ENCODE peak calls at places on chromosomes 16 and 17, in seven cellular contexts. W is transverse colon, R is AG04450, T is left ventricle myocardium inferior, B is fibroblast of lung, N is NT2/D1, U is lower leg skin. O is an unnamed sample.

GRCh38 chr17:1201132-1201702 is 21.4 kb upstream of the ABR start:
- DNase-seq in W (no peak), B (no peak), T (no peak), N (no peak), U (no peak), R (no peak), O (no peak)

GRCh38 chr16:4328580-4329353 is 12.9 kb downstream of the GLIS2 start:
- DNase-seq in B (no peak), R (no peak), U (no peak), N (no peak), T (peak), W (no peak), O (no peak)

GRCh38 chr16:69924777-69925191 is 26.4 kb upstream of the CLEC18A start:
- DNase-seq in T (peak), R (peak), U (no peak), B (peak), N (no peak), W (no peak), O (peak)

GRCh38 chr16:88373211-88373610 is 9.5 kb upstream of the ZNF469 start:
- DNase-seq in W (no peak), T (no peak), U (no peak), N (no peak), R (no peak), B (no peak), O (no peak)

GRCh38 chr16:4616047-4616811 is 1.5 kb upstream of the UBALD1 start:
- DNase-seq in B (peak), W (peak), N (peak), T (peak), U (peak), R (peak), O (peak)

GRCh38 chr17:70099267-70099666 is 24.2 kb downstream of the KCNJ16 start:
- DNase-seq in B (no peak), T (no peak), U (no peak), W (no peak), R (no peak), N (no peak), O (no peak)

GRCh38 chr16:23969468-23970297 is 133.9 kb downstream of the PRKCB start:
- DNase-seq in N (no peak), B (no peak), W (no peak), T (no peak), R (no peak), U (no peak), O (no peak)

GRCh38 chr17:16589097-16589969 is 20.3 kb upstream of the ZNF287 start:
- DNase-seq in B (peak), T (peak), W (peak), U (peak), R (peak), N (peak), O (peak)

GRCh38 chr17:945672-946071 is 33.9 kb downstream of the NXN start:
- DNase-seq in B (no peak), N (no peak), T (no peak), R (no peak), U (no peak), W (no peak), O (no peak)

GRCh38 chr16:28587386-28587785 is 9.5 kb downstream of the SULT1A2 start:
- DNase-seq in B (no peak), T (no peak), W (no peak), R (no peak), N (no peak), U (no peak), O (no peak)

GRCh38 chr16:53821957-53822625 is 118.1 kb downstream of the FTO start:
- DNase-seq in R (peak), N (no peak), T (no peak), B (peak), U (no peak), W (no peak), O (peak)

GRCh38 chr17:74907012-74907411 is 13.6 kb upstream of the FADS6 start:
- DNase-seq in T (no peak), W (no peak), U (no peak), B (no peak), R (no peak), N (no peak), O (no peak)

GRCh38 chr17:81392909-81393654 is 2.2 kb upstream of the BAHCC1 start:
- DNase-seq in R (no peak), B (peak), N (no peak), T (peak), U (no peak), W (no peak), O (no peak)

GRCh38 chr17:67215991-67216421 is 29.0 kb downstream of the HELZ start:
- DNase-seq in T (no peak), B (no peak), R (no peak), U (no peak), N (no peak), W (no peak), O (no peak)

GRCh38 chr17:55666810-55667209 is 55.9 kb downstream of the TMEM100 start:
- DNase-seq in T (no peak), U (no peak), W (no peak), N (no peak), R (no peak), B (no peak), O (no peak)

GRCh38 chr17:82936768-82937171 is 96.9 kb upstream of the ZNF750 start:
- DNase-seq in U (no peak), N (no peak), W (peak), T (peak), B (no peak), R (no peak), O (no peak)

GRCh38 chr17:44956998-44957981 is 9.7 kb upstream of the KIF18B start:
- DNase-seq in T (no peak), U (no peak), W (no peak), B (no peak), N (no peak), R (no peak), O (no peak)

GRCh38 chr17:20010099-20010863 is 1.1 kb downstream of the SPECC1 start:
- DNase-seq in W (peak), T (peak), R (peak), U (no peak), N (no peak), B (peak), O (peak)

GRCh38 chr17:58331815-58332719 is 3.5 kb upstream of the TSPOAP1 start:
- DNase-seq in B (no peak), T (peak), N (no peak), R (no peak), U (no peak), W (peak), O (no peak)
- H3K4me3 ChIP-seq in B (no peak), T (peak), N (no peak), R (no peak), U (peak), W (peak), O (no peak)

DNA sequence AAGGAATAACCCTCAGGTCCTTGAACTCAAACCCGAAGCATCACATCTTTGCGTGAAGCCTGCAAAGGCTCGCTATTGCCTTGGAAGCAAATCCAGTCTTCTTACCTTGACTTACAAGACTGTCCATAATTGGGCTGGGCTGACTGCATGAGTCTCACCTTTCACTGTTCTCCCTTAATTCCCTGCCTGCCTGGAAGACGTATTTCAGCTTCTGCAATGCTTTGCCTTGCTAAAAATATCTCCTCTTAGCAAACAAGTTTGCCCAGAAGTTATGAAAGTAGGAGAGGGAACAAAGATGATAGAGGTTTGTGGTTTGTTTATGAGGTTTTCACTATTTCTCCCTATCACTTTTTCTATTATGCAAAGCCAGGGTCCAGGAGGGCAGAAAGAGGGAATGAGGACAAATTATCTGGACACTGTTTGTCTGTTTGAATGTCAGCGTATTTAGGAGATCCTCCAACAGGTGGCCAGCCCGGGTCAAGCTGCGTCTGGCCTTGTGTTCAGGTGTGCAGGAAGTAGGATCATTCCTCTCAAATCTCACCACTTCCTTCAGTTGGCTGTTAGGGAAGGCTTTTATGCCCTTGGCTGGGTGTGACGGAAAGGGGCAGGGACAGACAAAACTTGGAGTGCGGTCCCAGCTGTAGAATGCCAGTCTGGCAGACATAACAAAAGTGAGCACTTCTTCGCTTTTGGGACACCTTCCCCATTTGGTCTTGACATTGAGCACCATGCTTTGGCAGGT is 488.9 kb downstream of the CDH13 start:
- DNase-seq in R (no peak), B (no peak), W (no peak), T (no peak), U (no peak), N (no peak), O (no peak)
- H3K4me3 ChIP-seq in R (no peak), B (no peak), W (no peak), T (no peak), U (no peak), N (no peak), O (no peak)

GRCh38 chr16:58236831-58237230 is 38.9 kb upstream of the CSNK2A2 start:
- DNase-seq in R (no peak), N (no peak), W (no peak), T (no peak), U (no peak), B (no peak), O (no peak)
- H3K4me3 ChIP-seq in R (no peak), N (peak), W (no peak), T (no peak), U (no peak), B (no peak), O (no peak)

DNA sequence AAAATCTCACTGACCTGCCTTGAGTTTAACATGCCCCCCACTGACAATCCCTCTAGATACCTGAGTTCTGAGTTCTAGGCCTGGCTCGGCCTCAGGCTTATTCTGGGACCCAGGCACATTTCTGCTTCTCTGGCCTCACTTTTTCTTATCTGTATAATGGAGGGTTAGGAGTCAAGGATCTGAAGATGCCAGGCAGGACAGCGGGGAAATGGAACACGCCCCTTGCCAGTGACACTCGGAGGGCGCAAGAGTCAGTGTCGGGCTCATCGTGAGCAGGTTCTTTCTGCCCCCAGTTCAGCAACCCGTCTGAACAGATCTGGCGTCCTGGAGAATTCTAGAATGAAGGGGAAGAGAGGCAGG is 567 bp upstream of the MT3 start:
- DNase-seq in U (no peak), R (no peak), N (no peak), T (no peak), W (no peak), B (no peak), O (no peak)
- H3K4me3 ChIP-seq in U (no peak), R (peak), N (peak), T (peak), W (peak), B (no peak), O (no peak)

O was measured in astrocyte of the spinal cord.